ENCODE peak calls at places on chromosomes 16 and 17, in eight cellular contexts. One of them, this sample, is unnamed.

GRCh38 chr16:10026593-10026992 is 155.6 kb downstream of the GRIN2A start:
- DNase-seq in glomerular endothelial cell: no peak
- DNase-seq in HepG2: no peak
- DNase-seq in kidney: no peak
- DNase-seq in pulmonary artery endothelial cell: no peak
- DNase-seq in EH: no peak
- DNase-seq in ureter: no peak
- DNase-seq in lung: no peak
- DNase-seq in this sample: no peak

GRCh38 chr16:66972983-66973382 is 11.9 kb downstream of the CES3 start:
- DNase-seq in EH: no peak
- DNase-seq in kidney: no peak
- DNase-seq in HepG2: no peak
- DNase-seq in pulmonary artery endothelial cell: no peak
- DNase-seq in ureter: no peak
- DNase-seq in glomerular endothelial cell: no peak
- DNase-seq in lung: no peak
- DNase-seq in this sample: no peak

GRCh38 chr17:77704048-77704815 is 254.3 kb upstream of the TNRC6C start:
- DNase-seq in ureter: no peak
- DNase-seq in EH: no peak
- DNase-seq in kidney: no peak
- DNase-seq in glomerular endothelial cell: no peak
- DNase-seq in pulmonary artery endothelial cell: no peak
- DNase-seq in lung: no peak
- DNase-seq in HepG2: no peak
- DNase-seq in this sample: no peak

GRCh38 chr17:27294689-27295630 is 1.0 kb downstream of the WSB1 start:
- DNase-seq in pulmonary artery endothelial cell: peak
- DNase-seq in lung: peak
- DNase-seq in glomerular endothelial cell: peak
- DNase-seq in EH: peak
- DNase-seq in kidney: no peak
- DNase-seq in ureter: peak
- DNase-seq in HepG2: peak
- DNase-seq in this sample: no peak

GRCh38 chr17:15171433-15172047 is 93.6 kb downstream of the PMP22 start:
- DNase-seq in glomerular endothelial cell: no peak
- DNase-seq in lung: peak
- DNase-seq in pulmonary artery endothelial cell: no peak
- DNase-seq in HepG2: peak
- DNase-seq in ureter: peak
- DNase-seq in kidney: peak
- DNase-seq in EH: peak
- DNase-seq in this sample: peak

GRCh38 chr17:34435182-34435928 is 72.3 kb upstream of the CCL1 start:
- DNase-seq in glomerular endothelial cell: no peak
- DNase-seq in pulmonary artery endothelial cell: no peak
- DNase-seq in HepG2: no peak
- DNase-seq in ureter: no peak
- DNase-seq in kidney: no peak
- DNase-seq in lung: no peak
- DNase-seq in EH: no peak
- DNase-seq in this sample: no peak

GRCh38 chr16:70250748-70251650 is 741 bp downstream of the EXOSC6 start:
- DNase-seq in HepG2: peak
- DNase-seq in kidney: peak
- DNase-seq in EH: peak
- DNase-seq in pulmonary artery endothelial cell: no peak
- DNase-seq in ureter: no peak
- DNase-seq in lung: no peak
- DNase-seq in glomerular endothelial cell: no peak
- DNase-seq in this sample: no peak

GRCh38 chr17:27576429-27577123 is 54.4 kb upstream of the LGALS9 start:
- DNase-seq in ureter: no peak
- DNase-seq in glomerular endothelial cell: no peak
- DNase-seq in pulmonary artery endothelial cell: no peak
- DNase-seq in EH: peak
- DNase-seq in lung: no peak
- DNase-seq in kidney: peak
- DNase-seq in HepG2: peak
- DNase-seq in this sample: no peak

GRCh38 chr16:29231231-29231630 is 175.3 kb downstream of the NPIPB11 start:
- DNase-seq in pulmonary artery endothelial cell: no peak
- DNase-seq in EH: peak
- DNase-seq in lung: no peak
- DNase-seq in glomerular endothelial cell: no peak
- DNase-seq in kidney: no peak
- DNase-seq in HepG2: no peak
- DNase-seq in ureter: peak
- DNase-seq in this sample: no peak

GRCh38 chr17:8126306-8127066 is 2.6 kb upstream of the HES7 start:
- DNase-seq in HepG2: no peak
- DNase-seq in EH: peak
- DNase-seq in glomerular endothelial cell: no peak
- DNase-seq in pulmonary artery endothelial cell: no peak
- DNase-seq in kidney: peak
- DNase-seq in ureter: no peak
- DNase-seq in lung: no peak
- DNase-seq in this sample: no peak

GRCh38 chr16:52570495-52571091 is 23.6 kb upstream of the TOX3 start:
- DNase-seq in kidney: no peak
- DNase-seq in glomerular endothelial cell: no peak
- DNase-seq in pulmonary artery endothelial cell: no peak
- DNase-seq in HepG2: no peak
- DNase-seq in ureter: no peak
- DNase-seq in EH: no peak
- DNase-seq in lung: no peak
- DNase-seq in this sample: no peak

GRCh38 chr17:34423978-34424813 is 61.2 kb upstream of the CCL1 start:
- DNase-seq in kidney: no peak
- DNase-seq in EH: no peak
- DNase-seq in lung: no peak
- DNase-seq in glomerular endothelial cell: no peak
- DNase-seq in ureter: no peak
- DNase-seq in HepG2: no peak
- DNase-seq in pulmonary artery endothelial cell: no peak
- DNase-seq in this sample: no peak

GRCh38 chr16:14486520-14487303 is 143.3 kb downstream of the PARN start:
- DNase-seq in kidney: peak
- DNase-seq in HepG2: peak
- DNase-seq in ureter: peak
- DNase-seq in glomerular endothelial cell: no peak
- DNase-seq in lung: peak
- DNase-seq in pulmonary artery endothelial cell: peak
- DNase-seq in EH: peak
- DNase-seq in this sample: peak

GRCh38 chr17:64786337-64786736 is 124.2 kb upstream of the SMURF2 start:
- DNase-seq in lung: no peak
- DNase-seq in kidney: peak
- DNase-seq in glomerular endothelial cell: no peak
- DNase-seq in HepG2: no peak
- DNase-seq in pulmonary artery endothelial cell: no peak
- DNase-seq in ureter: no peak
- DNase-seq in EH: no peak
- DNase-seq in this sample: peak

GRCh38 chr16:22848451-22848850 is 34.5 kb downstream of the HS3ST2 start:
- DNase-seq in glomerular endothelial cell: no peak
- DNase-seq in lung: no peak
- DNase-seq in kidney: no peak
- DNase-seq in HepG2: no peak
- DNase-seq in ureter: no peak
- DNase-seq in EH: no peak
- DNase-seq in pulmonary artery endothelial cell: no peak
- DNase-seq in this sample: no peak

GRCh38 chr17:59756236-59756818 is 48.9 kb downstream of the VMP1 start:
- DNase-seq in pulmonary artery endothelial cell: peak
- DNase-seq in kidney: no peak
- DNase-seq in HepG2: peak
- DNase-seq in EH: peak
- DNase-seq in lung: no peak
- DNase-seq in glomerular endothelial cell: no peak
- DNase-seq in ureter: no peak
- DNase-seq in this sample: no peak

GRCh38 chr16:56041556-56042140 is 149.6 kb upstream of the GNAO1 start:
- DNase-seq in glomerular endothelial cell: no peak
- DNase-seq in pulmonary artery endothelial cell: no peak
- DNase-seq in lung: no peak
- DNase-seq in HepG2: peak
- DNase-seq in EH: peak
- DNase-seq in ureter: peak
- DNase-seq in kidney: no peak
- DNase-seq in this sample: no peak

GRCh38 chr16:53159781-53160436 is 105.1 kb downstream of the CHD9 start:
- DNase-seq in EH: peak
- DNase-seq in pulmonary artery endothelial cell: peak
- DNase-seq in HepG2: peak
- DNase-seq in glomerular endothelial cell: peak
- DNase-seq in lung: no peak
- DNase-seq in ureter: no peak
- DNase-seq in kidney: no peak
- DNase-seq in this sample: no peak

GRCh38 chr17:35786941-35787432 is 8.5 kb downstream of the MMP28 start:
- DNase-seq in glomerular endothelial cell: no peak
- DNase-seq in ureter: no peak
- DNase-seq in kidney: no peak
- DNase-seq in EH: peak
- DNase-seq in pulmonary artery endothelial cell: no peak
- DNase-seq in HepG2: no peak
- DNase-seq in lung: no peak
- DNase-seq in this sample: peak

GRCh38 chr17:47949197-47949759 is 7.9 kb downstream of the PNPO start:
- DNase-seq in HepG2: peak
- DNase-seq in kidney: peak
- DNase-seq in pulmonary artery endothelial cell: peak
- DNase-seq in glomerular endothelial cell: no peak
- DNase-seq in ureter: peak
- DNase-seq in EH: peak
- DNase-seq in lung: peak
- DNase-seq in this sample: peak

GRCh38 chr16:23510154-23510914 is at the start of gene GGA2:
- DNase-seq in glomerular endothelial cell: no peak
- DNase-seq in kidney: peak
- DNase-seq in EH: peak
- DNase-seq in pulmonary artery endothelial cell: peak
- DNase-seq in ureter: peak
- DNase-seq in lung: peak
- DNase-seq in HepG2: peak
- DNase-seq in this sample: peak

GRCh38 chr17:31008374-31009035 is 37.7 kb downstream of the RNF135 start:
- DNase-seq in ureter: peak
- DNase-seq in kidney: peak
- DNase-seq in pulmonary artery endothelial cell: peak
- DNase-seq in lung: peak
- DNase-seq in HepG2: no peak
- DNase-seq in EH: peak
- DNase-seq in glomerular endothelial cell: no peak
- DNase-seq in this sample: peak

GRCh38 chr16:13999895-14000425 is 71.2 kb upstream of the MRTFB start:
- DNase-seq in EH: no peak
- DNase-seq in ureter: no peak
- DNase-seq in pulmonary artery endothelial cell: no peak
- DNase-seq in kidney: no peak
- DNase-seq in glomerular endothelial cell: no peak
- DNase-seq in HepG2: no peak
- DNase-seq in lung: no peak
- DNase-seq in this sample: no peak

GRCh38 chr16:30780549-30780948 is 6.5 kb downstream of the ZNF629 start:
- DNase-seq in kidney: peak
- DNase-seq in lung: no peak
- DNase-seq in glomerular endothelial cell: no peak
- DNase-seq in pulmonary artery endothelial cell: no peak
- DNase-seq in EH: no peak
- DNase-seq in HepG2: no peak
- DNase-seq in ureter: no peak
- DNase-seq in this sample: no peak

GRCh38 chr17:45410144-45411091 is 22.3 kb downstream of the ARHGAP27 start:
- DNase-seq in ureter: no peak
- DNase-seq in EH: no peak
- DNase-seq in kidney: peak
- DNase-seq in glomerular endothelial cell: no peak
- DNase-seq in lung: no peak
- DNase-seq in HepG2: no peak
- DNase-seq in pulmonary artery endothelial cell: no peak
- DNase-seq in this sample: no peak

GRCh38 chr17:13416748-13417363 is 184.9 kb downstream of the HS3ST3A1 start:
- DNase-seq in glomerular endothelial cell: no peak
- DNase-seq in kidney: no peak
- DNase-seq in HepG2: no peak
- DNase-seq in EH: no peak
- DNase-seq in pulmonary artery endothelial cell: no peak
- DNase-seq in ureter: no peak
- DNase-seq in lung: no peak
- DNase-seq in this sample: no peak

GRCh38 chr16:70658921-70659320 is 12.6 kb downstream of the IL34 start:
- DNase-seq in kidney: no peak
- DNase-seq in glomerular endothelial cell: no peak
- DNase-seq in pulmonary artery endothelial cell: no peak
- DNase-seq in EH: no peak
- DNase-seq in ureter: no peak
- DNase-seq in HepG2: no peak
- DNase-seq in lung: no peak
- DNase-seq in this sample: no peak

GRCh38 chr17:78774956-78775571 is 7.0 kb downstream of the CYTH1 start:
- DNase-seq in EH: no peak
- DNase-seq in pulmonary artery endothelial cell: no peak
- DNase-seq in ureter: no peak
- DNase-seq in lung: no peak
- DNase-seq in kidney: no peak
- DNase-seq in HepG2: no peak
- DNase-seq in glomerular endothelial cell: no peak
- DNase-seq in this sample: no peak

GRCh38 chr16:22624038-22624656 is 113.5 kb downstream of the NPIPB5 start:
- DNase-seq in lung: no peak
- DNase-seq in kidney: peak
- DNase-seq in HepG2: no peak
- DNase-seq in EH: no peak
- DNase-seq in ureter: no peak
- DNase-seq in pulmonary artery endothelial cell: no peak
- DNase-seq in glomerular endothelial cell: no peak
- DNase-seq in this sample: no peak

GRCh38 chr17:52120465-52120864 is 38.0 kb downstream of the CA10 start:
- DNase-seq in kidney: no peak
- DNase-seq in HepG2: no peak
- DNase-seq in glomerular endothelial cell: no peak
- DNase-seq in pulmonary artery endothelial cell: no peak
- DNase-seq in lung: no peak
- DNase-seq in EH: no peak
- DNase-seq in ureter: no peak
- DNase-seq in this sample: no peak

GRCh38 chr17:65401581-65401980 is 159.9 kb downstream of the AXIN2 start:
- DNase-seq in kidney: no peak
- DNase-seq in lung: no peak
- DNase-seq in glomerular endothelial cell: no peak
- DNase-seq in ureter: no peak
- DNase-seq in HepG2: no peak
- DNase-seq in EH: no peak
- DNase-seq in pulmonary artery endothelial cell: no peak
- DNase-seq in this sample: no peak

GRCh38 chr16:28873543-28874201 is 4.6 kb upstream of the ATP2A1 start:
- DNase-seq in pulmonary artery endothelial cell: no peak
- DNase-seq in glomerular endothelial cell: no peak
- DNase-seq in lung: no peak
- DNase-seq in kidney: no peak
- DNase-seq in ureter: no peak
- DNase-seq in HepG2: no peak
- DNase-seq in EH: peak
- DNase-seq in this sample: no peak

GRCh38 chr16:14399397-14400284 is 230.4 kb downstream of the PARN start:
- DNase-seq in kidney: no peak
- DNase-seq in lung: no peak
- DNase-seq in pulmonary artery endothelial cell: no peak
- DNase-seq in glomerular endothelial cell: no peak
- DNase-seq in ureter: no peak
- DNase-seq in HepG2: peak
- DNase-seq in EH: peak
- DNase-seq in this sample: peak

GRCh38 chr17:57948555-57949420 is 6.4 kb downstream of the CUEDC1 start:
- DNase-seq in EH: peak
- DNase-seq in pulmonary artery endothelial cell: no peak
- DNase-seq in kidney: peak
- DNase-seq in HepG2: no peak
- DNase-seq in glomerular endothelial cell: no peak
- DNase-seq in ureter: no peak
- DNase-seq in lung: peak
- DNase-seq in this sample: peak

This sample was measured in posterior vena cava.